ENCODE peak calls at places on chromosomes 6 and 20, in six cellular contexts. One of them, this sample, is unnamed.

GRCh38 chr20:23205221-23205620 is 119.1 kb upstream of the CD93 start:
- DNase-seq in tibial nerve: no peak
- DNase-seq in GM12865: no peak
- DNase-seq in mesothelial cell of epicardium: no peak
- DNase-seq in HFF-Myc: no peak
- DNase-seq in neural crest cell: no peak
- DNase-seq in this sample: peak; percentile 41

GRCh38 chr20:59810376-59811187 is 122.9 kb downstream of the SYCP2 start:
- DNase-seq in tibial nerve: no peak
- DNase-seq in mesothelial cell of epicardium: peak; percentile 25
- DNase-seq in neural crest cell: no peak
- DNase-seq in HFF-Myc: no peak
- DNase-seq in GM12865: no peak
- DNase-seq in this sample: no peak

GRCh38 chr6:106789436-106790145 is 160.2 kb downstream of the QRSL1 start:
- DNase-seq in HFF-Myc: no peak
- DNase-seq in mesothelial cell of epicardium: no peak
- DNase-seq in tibial nerve: no peak
- DNase-seq in GM12865: no peak
- DNase-seq in neural crest cell: no peak
- DNase-seq in this sample: no peak

GRCh38 chr6:37807656-37808055 is 11.9 kb upstream of the ZFAND3 start:
- DNase-seq in tibial nerve: no peak
- DNase-seq in HFF-Myc: no peak
- DNase-seq in mesothelial cell of epicardium: no peak
- DNase-seq in neural crest cell: no peak
- DNase-seq in GM12865: no peak
- DNase-seq in this sample: peak; percentile 76

GRCh38 chr20:57313230-57313629 is 16.4 kb upstream of the SPO11 start:
- DNase-seq in mesothelial cell of epicardium: no peak
- DNase-seq in HFF-Myc: no peak
- DNase-seq in neural crest cell: no peak
- DNase-seq in tibial nerve: no peak
- DNase-seq in GM12865: no peak
- DNase-seq in this sample: no peak

GRCh38 chr6:52566853-52567279 is 10.0 kb downstream of the TRAM2 start:
- DNase-seq in HFF-Myc: peak; percentile 37
- DNase-seq in tibial nerve: no peak
- DNase-seq in mesothelial cell of epicardium: no peak
- DNase-seq in neural crest cell: no peak
- DNase-seq in GM12865: no peak
- DNase-seq in this sample: no peak

GRCh38 chr6:21531393-21531792 is 62.2 kb upstream of the SOX4 start:
- DNase-seq in GM12865: no peak
- DNase-seq in tibial nerve: no peak
- DNase-seq in mesothelial cell of epicardium: no peak
- DNase-seq in neural crest cell: no peak
- DNase-seq in HFF-Myc: no peak
- DNase-seq in this sample: no peak

GRCh38 chr6:109321752-109322151 is 60.5 kb downstream of the CD164 start:
- DNase-seq in neural crest cell: no peak
- DNase-seq in mesothelial cell of epicardium: no peak
- DNase-seq in HFF-Myc: no peak
- DNase-seq in tibial nerve: no peak
- DNase-seq in GM12865: no peak
- DNase-seq in this sample: no peak

GRCh38 chr6:84033523-84034451 is at the start of gene MRAP2:
- DNase-seq in mesothelial cell of epicardium: peak; percentile 65
- DNase-seq in tibial nerve: no peak
- DNase-seq in GM12865: no peak
- DNase-seq in HFF-Myc: no peak
- DNase-seq in neural crest cell: peak; percentile 35
- DNase-seq in this sample: peak; percentile 79

GRCh38 chr6:64012351-64013060 is 376.9 kb downstream of the PHF3 start:
- DNase-seq in mesothelial cell of epicardium: no peak
- DNase-seq in neural crest cell: peak; percentile 28
- DNase-seq in GM12865: peak; percentile 32
- DNase-seq in tibial nerve: no peak
- DNase-seq in HFF-Myc: no peak
- DNase-seq in this sample: no peak

GRCh38 chr6:7136859-7137334 is 29.1 kb downstream of the RREB1 start:
- DNase-seq in neural crest cell: no peak
- DNase-seq in HFF-Myc: no peak
- DNase-seq in GM12865: peak; percentile 83
- DNase-seq in mesothelial cell of epicardium: no peak
- DNase-seq in tibial nerve: no peak
- DNase-seq in this sample: no peak

GRCh38 chr6:107877968-107878367 is 53.9 kb upstream of the SCML4 start:
- DNase-seq in HFF-Myc: no peak
- DNase-seq in neural crest cell: no peak
- DNase-seq in tibial nerve: no peak
- DNase-seq in GM12865: peak; percentile 58
- DNase-seq in mesothelial cell of epicardium: no peak
- DNase-seq in this sample: no peak

GRCh38 chr6:10276106-10276505 is 138.8 kb downstream of the TFAP2A start:
- DNase-seq in HFF-Myc: peak; percentile 17
- DNase-seq in mesothelial cell of epicardium: no peak
- DNase-seq in GM12865: no peak
- DNase-seq in neural crest cell: no peak
- DNase-seq in tibial nerve: no peak
- DNase-seq in this sample: no peak

GRCh38 chr6:93675856-93676255 is 256.5 kb upstream of the EPHA7 start:
- DNase-seq in neural crest cell: no peak
- DNase-seq in mesothelial cell of epicardium: no peak
- DNase-seq in tibial nerve: no peak
- DNase-seq in GM12865: no peak
- DNase-seq in HFF-Myc: no peak
- DNase-seq in this sample: no peak

GRCh38 chr6:165834613-165835259 is 171.7 kb upstream of the PDE10A start:
- DNase-seq in tibial nerve: no peak
- DNase-seq in mesothelial cell of epicardium: no peak
- DNase-seq in GM12865: no peak
- DNase-seq in HFF-Myc: no peak
- DNase-seq in neural crest cell: no peak
- DNase-seq in this sample: no peak

GRCh38 chr6:117536317-117536716 is 53.8 kb downstream of the DCBLD1 start:
- DNase-seq in tibial nerve: no peak
- DNase-seq in neural crest cell: no peak
- DNase-seq in GM12865: no peak
- DNase-seq in HFF-Myc: no peak
- DNase-seq in mesothelial cell of epicardium: no peak
- DNase-seq in this sample: no peak

GRCh38 chr6:155219858-155220301 is 43.9 kb upstream of the CLDN20 start:
- DNase-seq in HFF-Myc: no peak
- DNase-seq in neural crest cell: no peak
- DNase-seq in mesothelial cell of epicardium: no peak
- DNase-seq in GM12865: no peak
- DNase-seq in tibial nerve: no peak
- DNase-seq in this sample: no peak

GRCh38 chr6:32068867-32069266 is 30.7 kb downstream of the CYP21A2 start:
- DNase-seq in mesothelial cell of epicardium: no peak
- DNase-seq in neural crest cell: no peak
- DNase-seq in GM12865: no peak
- DNase-seq in tibial nerve: no peak
- DNase-seq in HFF-Myc: no peak
- DNase-seq in this sample: no peak

GRCh38 chr6:162962093-162962492 is 234.3 kb downstream of the PACRG start:
- DNase-seq in neural crest cell: no peak
- DNase-seq in tibial nerve: no peak
- DNase-seq in HFF-Myc: no peak
- DNase-seq in GM12865: no peak
- DNase-seq in mesothelial cell of epicardium: no peak
- DNase-seq in this sample: no peak

GRCh38 chr6:55495277-55495676 is 83.7 kb downstream of the HMGCLL1 start:
- DNase-seq in mesothelial cell of epicardium: no peak
- DNase-seq in HFF-Myc: no peak
- DNase-seq in neural crest cell: no peak
- DNase-seq in tibial nerve: no peak
- DNase-seq in GM12865: no peak
- DNase-seq in this sample: no peak

GRCh38 chr6:41682497-41682961 is 44.3 kb downstream of the MDFI start:
- DNase-seq in mesothelial cell of epicardium: no peak
- DNase-seq in neural crest cell: no peak
- DNase-seq in GM12865: peak; percentile 38
- DNase-seq in HFF-Myc: no peak
- DNase-seq in tibial nerve: no peak
- DNase-seq in this sample: peak; percentile 79

GRCh38 chr6:42929088-42929927 is at the start of gene CNPY3:
- DNase-seq in GM12865: peak; percentile 99
- DNase-seq in HFF-Myc: peak; percentile 98
- DNase-seq in mesothelial cell of epicardium: peak; percentile 88
- DNase-seq in tibial nerve: peak; percentile 86
- DNase-seq in neural crest cell: peak; percentile 86
- DNase-seq in this sample: peak; percentile 98
- TF ChIP-seq CTCF in GM12865: no peak
- TF ChIP-seq CTCF in HFF-Myc: no peak
- TF ChIP-seq CTCF in mesothelial cell of epicardium: no peak
- TF ChIP-seq CTCF in tibial nerve: no peak
- TF ChIP-seq CTCF in neural crest cell: no peak
- TF ChIP-seq CTCF in this sample: no peak

GRCh38 chr20:10673176-10673830 is 496 bp downstream of the JAG1 start:
- DNase-seq in HFF-Myc: no peak
- DNase-seq in tibial nerve: no peak
- DNase-seq in mesothelial cell of epicardium: peak; percentile 56
- DNase-seq in neural crest cell: peak; percentile 59
- DNase-seq in GM12865: peak; percentile 46
- DNase-seq in this sample: peak; percentile 81
- TF ChIP-seq CTCF in HFF-Myc: no peak
- TF ChIP-seq CTCF in tibial nerve: no peak
- TF ChIP-seq CTCF in mesothelial cell of epicardium: no peak
- TF ChIP-seq CTCF in neural crest cell: no peak
- TF ChIP-seq CTCF in GM12865: no peak
- TF ChIP-seq CTCF in this sample: no peak

GRCh38 chr6:141988954-141989705 is 143.6 kb upstream of the GJE1 start:
- DNase-seq in tibial nerve: no peak
- DNase-seq in GM12865: peak; percentile 51
- DNase-seq in neural crest cell: peak; percentile 6
- DNase-seq in HFF-Myc: peak; percentile 63
- DNase-seq in mesothelial cell of epicardium: no peak
- DNase-seq in this sample: no peak
- TF ChIP-seq CTCF in tibial nerve: peak; percentile 23
- TF ChIP-seq CTCF in GM12865: peak; percentile 77
- TF ChIP-seq CTCF in neural crest cell: peak; percentile 81
- TF ChIP-seq CTCF in HFF-Myc: peak; percentile 86
- TF ChIP-seq CTCF in mesothelial cell of epicardium: peak; percentile 71
- TF ChIP-seq CTCF in this sample: peak; percentile 28

GRCh38 chr20:63708301-63709148 is 686 bp downstream of the ZGPAT start:
- DNase-seq in mesothelial cell of epicardium: no peak
- DNase-seq in HFF-Myc: no peak
- DNase-seq in neural crest cell: no peak
- DNase-seq in tibial nerve: no peak
- DNase-seq in GM12865: peak; percentile 43
- DNase-seq in this sample: peak; percentile 79
- TF ChIP-seq CTCF in mesothelial cell of epicardium: no peak
- TF ChIP-seq CTCF in HFF-Myc: no peak
- TF ChIP-seq CTCF in neural crest cell: no peak
- TF ChIP-seq CTCF in tibial nerve: no peak
- TF ChIP-seq CTCF in GM12865: no peak
- TF ChIP-seq CTCF in this sample: no peak

GRCh38 chr20:48076247-48076646 is 291.0 kb upstream of the SULF2 start:
- DNase-seq in GM12865: no peak
- DNase-seq in mesothelial cell of epicardium: no peak
- DNase-seq in neural crest cell: no peak
- DNase-seq in tibial nerve: no peak
- DNase-seq in HFF-Myc: no peak
- DNase-seq in this sample: no peak

GRCh38 chr20:48079028-48079427 is 293.7 kb upstream of the SULF2 start:
- DNase-seq in GM12865: no peak
- DNase-seq in HFF-Myc: no peak
- DNase-seq in mesothelial cell of epicardium: no peak
- DNase-seq in tibial nerve: no peak
- DNase-seq in neural crest cell: no peak
- DNase-seq in this sample: no peak

GRCh38 chr20:48076772-48077171 is 291.5 kb upstream of the SULF2 start:
- DNase-seq in HFF-Myc: no peak
- DNase-seq in neural crest cell: no peak
- DNase-seq in mesothelial cell of epicardium: no peak
- DNase-seq in tibial nerve: no peak
- DNase-seq in GM12865: no peak
- DNase-seq in this sample: no peak

GRCh38 chr20:48070961-48071645 is 285.8 kb upstream of the SULF2 start:
- DNase-seq in mesothelial cell of epicardium: no peak
- DNase-seq in neural crest cell: no peak
- DNase-seq in HFF-Myc: no peak
- DNase-seq in tibial nerve: no peak
- DNase-seq in GM12865: no peak
- DNase-seq in this sample: no peak

DNA sequence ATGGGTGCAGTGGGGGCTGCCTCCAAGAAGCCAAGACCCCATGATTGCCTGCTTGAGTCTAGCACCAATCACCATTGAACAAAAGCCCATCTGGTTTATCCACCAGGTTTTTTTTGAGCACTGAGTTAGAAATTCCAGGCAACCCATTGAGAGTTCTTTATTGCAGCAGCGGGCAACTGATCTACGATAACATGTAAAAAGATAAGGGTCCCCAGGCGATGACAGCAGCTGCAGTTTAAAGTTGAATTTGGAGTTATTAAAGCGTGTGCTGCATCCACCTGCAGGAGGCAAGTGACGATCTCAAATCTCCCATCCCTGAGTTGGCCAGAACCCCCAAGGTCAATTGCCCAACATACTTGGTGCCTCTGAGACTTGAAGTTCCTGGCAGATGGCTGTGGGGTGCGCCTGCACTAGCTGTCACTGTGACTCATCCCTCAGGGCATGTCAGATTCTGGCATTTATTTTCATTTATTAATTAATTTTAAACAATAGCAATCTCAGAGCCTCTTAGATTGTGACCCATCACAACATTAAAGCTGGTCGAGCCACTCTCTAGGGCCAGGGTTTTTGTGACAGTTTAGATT is 290.4 kb upstream of the SULF2 start:
- DNase-seq in GM12865: no peak
- DNase-seq in HFF-Myc: no peak
- DNase-seq in neural crest cell: no peak
- DNase-seq in mesothelial cell of epicardium: no peak
- DNase-seq in tibial nerve: no peak
- DNase-seq in this sample: no peak
- TF ChIP-seq CTCF in GM12865: no peak
- TF ChIP-seq CTCF in HFF-Myc: no peak
- TF ChIP-seq CTCF in neural crest cell: no peak
- TF ChIP-seq CTCF in mesothelial cell of epicardium: no peak
- TF ChIP-seq CTCF in tibial nerve: no peak
- TF ChIP-seq CTCF in this sample: no peak

GRCh38 chr20:48827880-48828733 is at the start of gene PREX1:
- DNase-seq in HFF-Myc: no peak
- DNase-seq in GM12865: peak; percentile 97
- DNase-seq in tibial nerve: peak; percentile 48
- DNase-seq in mesothelial cell of epicardium: peak; percentile 72
- DNase-seq in neural crest cell: peak; percentile 74
- DNase-seq in this sample: peak; percentile 94
- TF ChIP-seq CTCF in HFF-Myc: no peak
- TF ChIP-seq CTCF in GM12865: no peak
- TF ChIP-seq CTCF in tibial nerve: peak; percentile 16
- TF ChIP-seq CTCF in mesothelial cell of epicardium: no peak
- TF ChIP-seq CTCF in neural crest cell: no peak
- TF ChIP-seq CTCF in this sample: no peak